ENCODE peak calls at places on chromosomes 16 and 17, in five cellular contexts. One of them, this sample, is unnamed. For H3K27me3, the result is how much of the 10 kb centered on the place peaks cover.

GRCh38 chr17:2624292-2624731 is 30.9 kb downstream of the PAFAH1B1 start:
- DNase-seq in uterus: no peak
- DNase-seq in sigmoid colon: no peak
- DNase-seq in heart left ventricle: no peak
- DNase-seq in esophagus squamous epithelium: no peak
- DNase-seq in this sample: no peak

GRCh38 chr17:40535924-40536717 is 29.2 kb downstream of the CCR7 start:
- DNase-seq in uterus: no peak
- DNase-seq in sigmoid colon: peak
- DNase-seq in heart left ventricle: peak
- DNase-seq in esophagus squamous epithelium: no peak
- DNase-seq in this sample: peak

GRCh38 chr16:24689128-24689527 is 40.3 kb upstream of the TNRC6A start:
- DNase-seq in uterus: no peak
- DNase-seq in sigmoid colon: no peak
- DNase-seq in heart left ventricle: no peak
- DNase-seq in esophagus squamous epithelium: no peak
- DNase-seq in this sample: no peak

GRCh38 chr17:14805348-14805747 is 459.8 kb downstream of the PMP22 start:
- DNase-seq in uterus: no peak
- DNase-seq in sigmoid colon: no peak
- DNase-seq in heart left ventricle: no peak
- DNase-seq in esophagus squamous epithelium: no peak
- DNase-seq in this sample: no peak

GRCh38 chr17:82914375-82914774 is 74.6 kb upstream of the ZNF750 start:
- DNase-seq in uterus: no peak
- DNase-seq in sigmoid colon: no peak
- DNase-seq in heart left ventricle: peak
- DNase-seq in esophagus squamous epithelium: no peak
- DNase-seq in this sample: no peak

GRCh38 chr16:83248735-83249469 is 558.9 kb upstream of the HSBP1 start:
- DNase-seq in uterus: no peak
- DNase-seq in sigmoid colon: no peak
- DNase-seq in heart left ventricle: peak
- DNase-seq in esophagus squamous epithelium: no peak
- DNase-seq in this sample: no peak

GRCh38 chr16:49789617-49790016 is 66.3 kb downstream of the ZNF423 start:
- DNase-seq in uterus: no peak
- DNase-seq in sigmoid colon: no peak
- DNase-seq in heart left ventricle: no peak
- DNase-seq in esophagus squamous epithelium: no peak
- DNase-seq in this sample: no peak

GRCh38 chr17:15273141-15273793 is 8.1 kb upstream of the PMP22 start:
- DNase-seq in uterus: peak
- DNase-seq in sigmoid colon: no peak
- DNase-seq in heart left ventricle: no peak
- DNase-seq in esophagus squamous epithelium: no peak
- DNase-seq in this sample: no peak

GRCh38 chr16:53484542-53484941 is 18.5 kb downstream of the AKTIP start:
- DNase-seq in uterus: no peak
- DNase-seq in sigmoid colon: no peak
- DNase-seq in heart left ventricle: no peak
- DNase-seq in esophagus squamous epithelium: no peak
- DNase-seq in this sample: no peak

GRCh38 chr17:80774146-80774545 is 217.5 kb upstream of the CHMP6 start:
- DNase-seq in uterus: no peak
- DNase-seq in sigmoid colon: peak
- DNase-seq in heart left ventricle: no peak
- DNase-seq in esophagus squamous epithelium: no peak
- DNase-seq in this sample: no peak

GRCh38 chr17:40107266-40107980 is 7.0 kb upstream of the NR1D1 start:
- DNase-seq in uterus: peak
- DNase-seq in sigmoid colon: no peak
- DNase-seq in heart left ventricle: no peak
- DNase-seq in esophagus squamous epithelium: no peak
- DNase-seq in this sample: peak

GRCh38 chr17:50348522-50349240 is 2.8 kb downstream of the XYLT2 start:
- DNase-seq in uterus: no peak
- DNase-seq in sigmoid colon: peak
- DNase-seq in heart left ventricle: no peak
- DNase-seq in esophagus squamous epithelium: no peak
- DNase-seq in this sample: no peak

GRCh38 chr17:8377422-8377821 is 918 bp upstream of the KRABD2 start:
- DNase-seq in uterus: no peak
- DNase-seq in sigmoid colon: no peak
- DNase-seq in heart left ventricle: no peak
- DNase-seq in esophagus squamous epithelium: no peak
- DNase-seq in this sample: no peak

GRCh38 chr16:24800586-24800985 is 45.2 kb upstream of the SLC5A11 start:
- DNase-seq in uterus: no peak
- DNase-seq in sigmoid colon: no peak
- DNase-seq in heart left ventricle: no peak
- DNase-seq in esophagus squamous epithelium: no peak
- DNase-seq in this sample: no peak

GRCh38 chr16:79093554-79093967 is 507.0 kb downstream of the MAF start:
- DNase-seq in uterus: no peak
- DNase-seq in sigmoid colon: no peak
- DNase-seq in heart left ventricle: no peak
- DNase-seq in esophagus squamous epithelium: no peak
- DNase-seq in this sample: peak

GRCh38 chr16:80447263-80447662 is 93.5 kb upstream of the DYNLRB2 start:
- DNase-seq in uterus: no peak
- DNase-seq in sigmoid colon: no peak
- DNase-seq in heart left ventricle: no peak
- DNase-seq in esophagus squamous epithelium: no peak
- DNase-seq in this sample: no peak

GRCh38 chr17:9237053-9237410 is 215.7 kb downstream of the NTN1 start:
- DNase-seq in uterus: no peak
- DNase-seq in sigmoid colon: no peak
- DNase-seq in heart left ventricle: no peak
- DNase-seq in esophagus squamous epithelium: no peak
- DNase-seq in this sample: no peak

GRCh38 chr16:12289175-12290063 is 312.9 kb downstream of the SNX29 start:
- DNase-seq in uterus: no peak
- DNase-seq in sigmoid colon: no peak
- DNase-seq in heart left ventricle: no peak
- DNase-seq in esophagus squamous epithelium: no peak
- DNase-seq in this sample: no peak

GRCh38 chr16:87392823-87393679 is 915 bp downstream of the MAP1LC3B start:
- DNase-seq in uterus: peak
- DNase-seq in sigmoid colon: peak
- DNase-seq in heart left ventricle: peak
- DNase-seq in esophagus squamous epithelium: no peak
- DNase-seq in this sample: peak

GRCh38 chr17:39774043-39774442 is 36.3 kb downstream of the GRB7 start:
- DNase-seq in uterus: no peak
- DNase-seq in sigmoid colon: no peak
- DNase-seq in heart left ventricle: no peak
- DNase-seq in esophagus squamous epithelium: no peak
- DNase-seq in this sample: no peak

GRCh38 chr17:82528484-82529265 is 9.1 kb downstream of the FOXK2 start:
- DNase-seq in uterus: no peak
- DNase-seq in sigmoid colon: peak
- DNase-seq in heart left ventricle: peak
- DNase-seq in esophagus squamous epithelium: no peak
- DNase-seq in this sample: no peak

GRCh38 chr17:77049440-77049839 is 91.3 kb upstream of the SEC14L1 start:
- DNase-seq in uterus: no peak
- DNase-seq in sigmoid colon: no peak
- DNase-seq in heart left ventricle: no peak
- DNase-seq in esophagus squamous epithelium: no peak
- DNase-seq in this sample: no peak

GRCh38 chr17:18961634-18962493 is 9.9 kb downstream of the SLC5A10 start:
- DNase-seq in uterus: no peak
- DNase-seq in sigmoid colon: no peak
- DNase-seq in heart left ventricle: no peak
- DNase-seq in esophagus squamous epithelium: no peak
- DNase-seq in this sample: no peak

GRCh38 chr17:80678621-80679020 is 134.0 kb downstream of the RPTOR start:
- DNase-seq in uterus: no peak
- DNase-seq in sigmoid colon: no peak
- DNase-seq in heart left ventricle: no peak
- DNase-seq in esophagus squamous epithelium: no peak
- DNase-seq in this sample: no peak

GRCh38 chr17:33099252-33099651 is 107.6 kb downstream of the SPACA3 start:
- DNase-seq in uterus: no peak
- DNase-seq in sigmoid colon: no peak
- DNase-seq in heart left ventricle: no peak
- DNase-seq in esophagus squamous epithelium: no peak
- DNase-seq in this sample: no peak

GRCh38 chr17:59803377-59803757 is 89.4 kb downstream of the TUBD1 start:
- DNase-seq in uterus: no peak
- DNase-seq in sigmoid colon: no peak
- DNase-seq in heart left ventricle: no peak
- DNase-seq in esophagus squamous epithelium: no peak
- DNase-seq in this sample: no peak
- H3K27me3 ChIP-seq in uterus: under half
- H3K27me3 ChIP-seq in sigmoid colon: under half
- H3K27me3 ChIP-seq in heart left ventricle: under half
- H3K27me3 ChIP-seq in esophagus squamous epithelium: under half
- H3K27me3 ChIP-seq in this sample: under half

DNA sequence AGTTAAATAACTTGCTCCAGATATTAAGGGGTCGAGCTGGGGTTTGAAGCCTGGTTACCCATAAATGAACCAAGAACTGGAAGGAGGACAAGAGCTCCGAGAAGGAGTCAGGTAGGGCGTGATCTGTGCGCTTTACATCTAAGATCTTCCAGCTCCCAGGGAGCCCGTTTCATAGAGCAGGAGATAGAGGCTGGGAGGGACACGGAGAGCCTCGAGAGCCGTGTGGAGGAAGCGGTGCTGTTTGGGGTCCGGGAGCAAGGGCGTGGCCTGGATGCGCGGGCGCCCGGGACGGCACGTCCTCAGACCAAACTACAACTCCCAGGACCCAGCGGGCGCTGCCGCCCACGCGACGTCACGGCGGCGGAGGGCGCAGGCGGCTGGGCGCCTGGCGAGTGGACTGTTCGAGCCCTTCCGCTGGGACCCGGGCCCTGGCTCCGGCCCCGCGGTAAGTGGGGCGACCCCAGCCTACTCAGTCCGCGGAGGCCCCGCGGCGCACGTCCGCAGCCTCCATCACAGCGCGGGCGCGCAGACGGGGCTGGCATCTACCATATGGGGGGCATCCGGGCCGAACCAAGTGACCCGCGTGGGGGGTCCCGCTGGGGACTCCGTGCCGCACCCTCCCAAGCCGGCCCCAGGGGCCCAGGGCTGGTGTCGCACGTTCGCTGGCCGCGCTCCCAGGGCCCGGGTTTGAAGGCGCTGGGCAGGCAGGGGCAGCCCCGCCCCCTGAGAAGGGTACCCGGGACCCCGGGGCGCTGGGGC is at the start of gene BCKDK:
- DNase-seq in uterus: peak
- DNase-seq in sigmoid colon: peak
- DNase-seq in heart left ventricle: peak
- DNase-seq in esophagus squamous epithelium: no peak
- DNase-seq in this sample: peak
- TF ChIP-seq POLR2A in uterus: peak
- TF ChIP-seq POLR2A in sigmoid colon: peak
- TF ChIP-seq POLR2A in heart left ventricle: peak
- TF ChIP-seq POLR2A in esophagus squamous epithelium: no peak
- TF ChIP-seq POLR2A in this sample: no peak

DNA sequence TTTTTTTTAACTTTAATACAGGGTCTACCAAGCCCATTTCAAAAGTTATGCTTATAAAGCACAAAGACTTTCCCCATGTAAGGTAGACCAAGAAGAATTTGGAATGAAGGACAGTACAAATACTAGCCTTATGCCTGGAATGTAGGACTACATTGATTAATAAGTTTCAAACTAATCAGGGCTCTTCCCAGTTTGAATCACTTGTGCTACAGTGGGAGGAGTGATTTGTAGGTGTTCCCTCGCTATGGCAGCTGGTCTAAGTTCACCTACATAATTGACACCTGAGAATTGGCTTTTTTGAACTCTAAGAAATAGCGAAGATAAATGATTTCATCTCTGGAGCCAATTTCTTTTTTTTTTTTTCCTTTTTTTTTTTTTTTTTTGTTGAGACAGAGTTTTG is 18.6 kb downstream of the TMEM238L start:
- DNase-seq in uterus: no peak
- DNase-seq in sigmoid colon: no peak
- DNase-seq in heart left ventricle: no peak
- DNase-seq in esophagus squamous epithelium: no peak
- DNase-seq in this sample: no peak
- H3K27ac ChIP-seq in uterus: no peak
- H3K27ac ChIP-seq in sigmoid colon: no peak
- H3K27ac ChIP-seq in heart left ventricle: no peak
- H3K27ac ChIP-seq in esophagus squamous epithelium: no peak
- H3K27ac ChIP-seq in this sample: no peak

GRCh38 chr16:698911-699671 is 6.5 kb downstream of the FBXL16 start:
- DNase-seq in uterus: no peak
- DNase-seq in sigmoid colon: no peak
- DNase-seq in heart left ventricle: no peak
- DNase-seq in esophagus squamous epithelium: no peak
- DNase-seq in this sample: no peak

GRCh38 chr16:702341-702740 is 3.3 kb downstream of the FBXL16 start:
- DNase-seq in uterus: no peak
- DNase-seq in sigmoid colon: no peak
- DNase-seq in heart left ventricle: no peak
- DNase-seq in esophagus squamous epithelium: no peak
- DNase-seq in this sample: no peak

GRCh38 chr16:703406-703805 is 2.2 kb downstream of the FBXL16 start:
- DNase-seq in uterus: no peak
- DNase-seq in sigmoid colon: no peak
- DNase-seq in heart left ventricle: no peak
- DNase-seq in esophagus squamous epithelium: no peak
- DNase-seq in this sample: no peak

GRCh38 chr16:704047-704446 is 1.6 kb downstream of the FBXL16 start:
- DNase-seq in uterus: no peak
- DNase-seq in sigmoid colon: no peak
- DNase-seq in heart left ventricle: no peak
- DNase-seq in esophagus squamous epithelium: no peak
- DNase-seq in this sample: no peak

DNA sequence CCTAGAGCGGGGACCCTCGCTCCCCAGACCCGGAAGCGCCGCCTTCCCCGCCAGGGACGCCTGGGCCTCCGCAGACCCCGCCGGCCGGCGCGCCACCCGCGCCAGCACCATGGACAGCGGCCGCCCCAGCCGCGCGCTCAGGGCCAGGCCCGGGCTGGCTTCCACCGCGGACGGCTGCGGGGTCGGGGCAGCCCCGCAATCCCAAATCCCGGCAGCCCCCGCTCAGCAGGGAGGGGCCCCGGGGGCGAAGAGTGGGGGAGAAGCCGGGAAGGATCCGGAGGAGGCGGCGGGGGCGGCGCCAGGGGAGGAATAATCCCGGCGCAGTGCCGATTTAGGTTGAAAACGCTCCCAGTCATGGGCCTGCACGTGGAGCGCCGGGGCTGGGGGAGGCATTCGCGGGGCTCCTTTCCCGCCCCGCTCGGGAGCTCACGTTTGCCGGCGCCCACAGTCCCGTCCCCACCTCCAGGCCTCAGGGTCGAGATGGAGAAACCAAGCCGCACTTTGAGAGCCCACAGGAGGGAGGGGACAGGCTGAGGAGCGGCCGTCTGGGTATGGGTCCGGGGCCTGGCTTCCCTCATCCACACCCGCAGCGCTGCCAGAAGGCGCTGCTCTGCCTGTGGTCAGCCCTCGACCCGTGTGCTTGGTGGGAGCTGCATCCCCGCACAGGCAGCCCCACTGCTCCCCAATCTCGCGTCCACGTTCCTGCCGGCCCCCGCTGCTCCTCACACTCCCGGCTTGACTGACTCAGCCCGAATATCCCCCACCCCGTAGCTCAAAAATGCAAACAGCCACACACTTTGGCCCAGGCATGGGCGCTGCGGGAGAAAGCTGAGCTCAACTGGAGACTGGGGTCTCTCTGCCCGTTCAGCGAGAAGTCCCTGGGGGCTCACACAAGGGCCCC is 4.7 kb downstream of the FBXL16 start:
- DNase-seq in uterus: no peak
- DNase-seq in sigmoid colon: no peak
- DNase-seq in heart left ventricle: no peak
- DNase-seq in esophagus squamous epithelium: no peak
- DNase-seq in this sample: no peak
- H3K27me3 ChIP-seq in uterus: under half
- H3K27me3 ChIP-seq in sigmoid colon: half or more
- H3K27me3 ChIP-seq in heart left ventricle: half or more
- H3K27me3 ChIP-seq in esophagus squamous epithelium: under half
- H3K27me3 ChIP-seq in this sample: half or more